ENCODE peak calls at places on chromosomes 2 and 18, in five cellular contexts. K is CD8-positive, alpha-beta memory T cell; H is SK-N-SH; C is upper lobe of right lung; M is tibial nerve. Y is an unnamed sample.

GRCh38 chr2:187232749-187233148 is 215.3 kb downstream of the CALCRL start:
- DNase-seq in K (no peak), H (no peak), C (no peak), M (no peak), Y (no peak)

GRCh38 chr2:208101716-208102631 is 22.4 kb downstream of the CRYGD start:
- DNase-seq in K (no peak), H (peak; percentile 62), C (no peak), M (no peak), Y (no peak)

GRCh38 chr2:144510206-144510991 is 9.5 kb downstream of the ZEB2 start:
- DNase-seq in K (peak; percentile 84), H (no peak), C (no peak), M (no peak), Y (no peak)

GRCh38 chr2:108534577-108535379 is 508 bp downstream of the LIMS1 start:
- DNase-seq in K (no peak), H (no peak), C (no peak), M (no peak), Y (no peak)

GRCh38 chr2:74001121-74001520 is 16.4 kb downstream of the TET3 start:
- DNase-seq in K (no peak), H (no peak), C (peak; percentile 33), M (no peak), Y (no peak)

GRCh38 chr18:45291616-45292612 is 323.4 kb upstream of the SLC14A2 start:
- DNase-seq in K (no peak), H (peak; percentile 22), C (no peak), M (no peak), Y (no peak)

GRCh38 chr2:176518823-176519222 is 249.6 kb downstream of the MTX2 start:
- DNase-seq in K (no peak), H (peak; percentile 60), C (no peak), M (no peak), Y (no peak)

GRCh38 chr2:217996345-217996744 is 6.5 kb downstream of the TNS1 start:
- DNase-seq in K (no peak), H (no peak), C (no peak), M (peak; percentile 66), Y (no peak)

GRCh38 chr2:104528101-104528500 is 325.8 kb upstream of the POU3F3 start:
- DNase-seq in K (no peak), H (no peak), C (no peak), M (no peak), Y (no peak)

GRCh38 chr18:33440011-33440383 is 524 bp downstream of the CCDC178 start:
- DNase-seq in K (no peak), H (peak; percentile 71), C (no peak), M (peak; percentile 21), Y (no peak)

GRCh38 chr2:58660046-58660445 is 418.9 kb upstream of the FANCL start:
- DNase-seq in K (no peak), H (no peak), C (no peak), M (no peak), Y (no peak)

GRCh38 chr2:94774851-94775250 is 96.4 kb upstream of the TEKT4 start:
- DNase-seq in K (no peak), H (no peak), C (no peak), M (no peak), Y (no peak)

GRCh38 chr2:94776036-94776435 is 95.2 kb upstream of the TEKT4 start:
- DNase-seq in K (no peak), H (no peak), C (no peak), M (no peak), Y (no peak)
- H3K9me3 ChIP-seq in K (no peaks in the 10 kb centered on the region), H (no peaks in the 10 kb centered on the region), C (no peaks in the 10 kb centered on the region), M (no peaks in the 10 kb centered on the region), Y (no peaks in the 10 kb centered on the region)

DNA sequence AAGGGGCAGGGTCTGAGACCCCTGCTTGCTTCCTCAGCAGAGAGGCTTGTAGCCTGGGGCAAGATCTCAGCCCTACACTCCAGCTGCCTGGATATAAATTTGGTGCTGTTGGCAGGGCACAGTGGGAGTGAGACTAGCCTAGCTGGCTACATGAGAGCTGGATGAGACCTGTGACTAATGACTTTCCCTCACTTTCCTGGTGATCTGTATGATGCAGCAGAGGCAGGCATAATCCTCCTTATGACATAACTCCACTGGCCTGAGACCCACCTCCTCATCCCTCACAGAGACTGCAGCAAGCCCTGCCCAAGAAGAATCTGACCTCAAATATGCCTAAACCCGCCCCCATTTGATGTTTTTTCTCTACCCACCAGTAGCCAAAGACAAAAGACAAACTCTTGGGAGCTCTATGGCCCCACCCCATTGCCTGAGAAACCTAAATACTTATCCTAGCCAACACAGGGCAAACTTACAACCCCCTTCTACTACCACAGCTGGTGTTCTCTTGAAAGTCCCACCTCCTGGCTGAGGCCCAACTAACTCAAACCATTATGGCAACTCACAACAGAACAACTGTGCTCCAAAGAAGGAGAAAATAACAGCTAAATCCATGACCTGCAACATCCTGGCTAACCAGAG is 102.7 kb downstream of the NR4A2 start:
- DNase-seq in K (no peak), H (no peak), C (no peak), M (no peak), Y (no peak)
- H3K9me3 ChIP-seq in K (no peaks in the 10 kb centered on the region), H (no peaks in the 10 kb centered on the region), C (no peaks in the 10 kb centered on the region), M (no peaks in the 10 kb centered on the region), Y (peaks cover 3% of the 10 kb centered on the region)

GRCh38 chr2:241582806-241583205 is 24.3 kb downstream of the BOK start:
- DNase-seq in K (no peak), H (no peak), C (no peak), M (no peak), Y (no peak)

GRCh38 chr2:241586564-241587264 is 28.2 kb downstream of the BOK start:
- DNase-seq in K (no peak), H (no peak), C (no peak), M (no peak), Y (no peak)

GRCh38 chr2:241579281-241579680 is 20.7 kb downstream of the BOK start:
- DNase-seq in K (no peak), H (no peak), C (peak; percentile 34), M (no peak), Y (no peak)

GRCh38 chr2:241582328-241582727 is 23.8 kb downstream of the BOK start:
- DNase-seq in K (no peak), H (no peak), C (no peak), M (no peak), Y (no peak)

DNA sequence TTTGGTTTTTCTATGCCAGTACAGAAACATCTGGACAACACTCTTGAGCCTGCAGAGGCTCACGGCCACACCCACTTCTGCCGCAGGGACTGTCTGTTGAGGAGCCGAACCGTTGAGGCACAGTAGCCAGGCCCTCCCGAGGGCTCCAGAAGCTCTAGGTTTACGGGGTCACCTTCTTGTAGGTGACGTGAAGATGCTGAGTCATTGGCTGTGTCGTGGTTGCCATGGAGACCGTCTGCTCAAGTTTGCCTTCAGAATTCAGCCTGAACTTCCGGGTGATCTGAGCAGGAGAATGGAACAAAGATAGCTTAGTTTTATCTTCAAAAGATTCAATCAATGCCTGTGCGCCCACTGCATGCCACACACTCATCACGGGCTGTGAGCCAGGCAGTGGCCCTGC is 25.9 kb downstream of the BOK start:
- DNase-seq in K (no peak), H (no peak), C (no peak), M (no peak), Y (no peak)
- H3K9me3 ChIP-seq in K (peaks cover 12% of the 10 kb centered on the region), H (peaks cover 23% of the 10 kb centered on the region), C (peaks cover 10% of the 10 kb centered on the region), M (no peaks in the 10 kb centered on the region), Y (peaks cover 3% of the 10 kb centered on the region)

GRCh38 chr2:121501070-121501469 is 29.6 kb upstream of the RNU4ATAC start:
- DNase-seq in K (no peak), H (no peak), C (no peak), M (no peak), Y (no peak)

GRCh38 chr2:121504316-121504715 is 26.4 kb upstream of the RNU4ATAC start:
- DNase-seq in K (no peak), H (no peak), C (no peak), M (no peak), Y (no peak)

GRCh38 chr2:121502781-121503180 is 27.9 kb upstream of the RNU4ATAC start:
- DNase-seq in K (no peak), H (no peak), C (no peak), M (no peak), Y (no peak)

GRCh38 chr2:121502246-121502645 is 28.4 kb upstream of the RNU4ATAC start:
- DNase-seq in K (no peak), H (no peak), C (no peak), M (no peak), Y (no peak)

GRCh38 chr2:121501554-121501953 is 29.1 kb upstream of the RNU4ATAC start:
- DNase-seq in K (no peak), H (no peak), C (no peak), M (no peak), Y (no peak)
- H3K9me3 ChIP-seq in K (no peaks in the 10 kb centered on the region), H (no peaks in the 10 kb centered on the region), C (no peaks in the 10 kb centered on the region), M (no peaks in the 10 kb centered on the region), Y (no peaks in the 10 kb centered on the region)

DNA sequence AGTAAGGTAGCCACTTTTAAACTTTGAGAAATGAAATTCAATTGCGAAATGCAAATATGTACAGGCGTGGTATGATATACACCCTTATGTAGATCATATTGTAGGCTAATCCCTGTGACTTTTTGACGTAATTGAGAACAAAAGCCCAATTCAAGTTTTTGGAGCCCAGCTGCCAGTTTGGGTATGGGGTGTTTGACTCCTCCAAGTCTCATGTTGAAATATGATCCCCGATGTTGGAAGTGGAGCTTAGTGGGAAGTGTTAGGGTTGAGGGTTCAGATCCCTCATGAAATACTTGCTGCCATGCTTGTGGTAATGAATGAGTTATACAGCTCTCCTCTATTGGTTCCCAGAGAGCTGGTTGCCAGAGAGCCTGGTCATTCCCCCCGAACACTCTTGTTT is 1666.8 kb downstream of the SUCLG1 start:
- DNase-seq in K (no peak), H (no peak), C (no peak), M (no peak), Y (no peak)
- H3K9me3 ChIP-seq in K (no peaks in the 10 kb centered on the region), H (no peaks in the 10 kb centered on the region), C (no peaks in the 10 kb centered on the region), M (no peaks in the 10 kb centered on the region), Y (no peaks in the 10 kb centered on the region)

GRCh38 chr2:114025030-114025429 is 135.1 kb downstream of the ACTR3 start:
- DNase-seq in K (no peak), H (no peak), C (no peak), M (no peak), Y (no peak)

GRCh38 chr2:114022360-114023085 is 132.6 kb downstream of the ACTR3 start:
- DNase-seq in K (no peak), H (no peak), C (no peak), M (no peak), Y (no peak)

GRCh38 chr2:114032705-114033104 is 142.8 kb downstream of the ACTR3 start:
- DNase-seq in K (no peak), H (no peak), C (no peak), M (no peak), Y (no peak)

DNA sequence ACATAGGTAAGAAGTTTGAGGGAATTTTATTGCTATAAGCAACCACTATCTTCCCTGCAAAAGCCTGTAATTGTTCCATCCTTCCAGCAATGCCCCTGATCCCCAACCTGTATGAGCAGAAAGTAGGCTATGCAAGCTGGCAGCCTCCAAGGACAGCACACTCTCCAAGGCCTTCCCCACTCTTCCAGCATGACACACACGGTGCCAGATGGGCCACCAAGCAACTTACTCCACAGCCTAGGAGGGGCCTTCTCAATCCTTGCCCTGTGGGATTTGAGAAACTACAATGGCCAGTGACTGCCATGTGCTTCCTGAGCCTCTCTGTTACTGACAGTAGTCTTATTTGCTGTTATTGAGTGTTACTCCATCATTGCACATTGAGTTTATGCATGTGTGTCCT is 137.5 kb downstream of the ACTR3 start:
- DNase-seq in K (no peak), H (no peak), C (no peak), M (no peak), Y (no peak)
- H3K9me3 ChIP-seq in K (no peaks in the 10 kb centered on the region), H (no peaks in the 10 kb centered on the region), C (no peaks in the 10 kb centered on the region), M (no peaks in the 10 kb centered on the region), Y (no peaks in the 10 kb centered on the region)

DNA sequence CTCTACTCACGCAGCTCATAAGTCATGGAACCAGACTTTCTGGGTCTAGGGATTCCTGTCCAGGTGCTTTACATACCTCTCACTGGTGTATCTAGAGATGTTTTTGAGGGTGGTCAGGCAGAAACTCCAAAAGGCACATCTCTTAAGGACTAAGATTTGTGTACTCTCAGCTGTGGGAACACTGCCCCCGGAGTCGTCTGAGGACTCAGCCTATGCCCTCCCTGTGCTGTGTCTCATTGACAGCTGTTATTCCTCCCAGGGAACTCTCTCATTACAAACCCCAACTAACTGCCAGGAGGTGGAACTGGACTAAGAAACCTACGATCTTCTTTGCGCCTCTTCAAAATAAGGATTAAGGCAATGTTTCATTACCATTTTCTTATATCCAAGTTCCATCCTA is 293.9 kb upstream of the DLGAP1 start:
- DNase-seq in K (no peak), H (no peak), C (no peak), M (no peak), Y (no peak)
- H3K9me3 ChIP-seq in K (no peaks in the 10 kb centered on the region), H (no peaks in the 10 kb centered on the region), C (no peaks in the 10 kb centered on the region), M (no peaks in the 10 kb centered on the region), Y (no peaks in the 10 kb centered on the region)